ENCODE peak calls at places on chromosomes 4 and X, in eight cellular contexts. J is fibroblast of pulmonary artery, K is fibroblast of lung, A is GM13977, Z is GM13976, L is uterus, G is lower leg skin, X is BJ. P is an unnamed sample.

GRCh38 chr4:68209003-68209402 is 36.5 kb downstream of the TMPRSS11B start:
- DNase-seq in A (no peak), K (peak; percentile 3), J (peak; percentile 1), L (no peak), X (no peak), G (no peak), Z (no peak), P (no peak)

GRCh38 chrX:118418811-118419251 is 72.9 kb downstream of the WDR44 start:
- DNase-seq in X (no peak), A (no peak), K (no peak), J (no peak), G (no peak), Z (no peak), L (no peak), P (no peak)

GRCh38 chrX:47380268-47380667 is 9.9 kb downstream of the ZNF157 start:
- DNase-seq in A (peak; percentile 22), X (no peak), G (peak; percentile 21), L (peak; percentile 31), K (no peak), Z (peak; percentile 28), J (no peak), P (no peak)

GRCh38 chr4:53119685-53120084 is 246.2 kb downstream of the SCFD2 start:
- DNase-seq in X (no peak), J (peak; percentile 80), K (peak; percentile 44), Z (no peak), L (peak; percentile 27), G (no peak), A (no peak), P (peak; percentile 68)

GRCh38 chr4:44725166-44725565 is 1.2 kb downstream of the GNPDA2 start:
- DNase-seq in A (no peak), J (peak; percentile 4), X (no peak), L (no peak), K (peak; percentile 9), Z (no peak), G (no peak), P (peak; percentile 8)

GRCh38 chr4:182142146-182143085 is 100.8 kb upstream of the TENM3 start:
- DNase-seq in X (no peak), J (peak; percentile 32), Z (no peak), K (peak; percentile 64), A (no peak), G (no peak), L (peak; percentile 19), P (peak; percentile 65)

GRCh38 chr4:109993116-109993515 is 80.4 kb downstream of the EGF start:
- DNase-seq in J (no peak), G (no peak), K (no peak), A (no peak), X (no peak), Z (no peak), L (no peak), P (no peak)

GRCh38 chr4:141207971-141208370 is 12.7 kb upstream of the ZNF330 start:
- DNase-seq in G (no peak), J (no peak), K (no peak), L (no peak), X (no peak), Z (no peak), A (no peak), P (no peak)

GRCh38 chr4:140609548-140610425 is 41.0 kb upstream of the UCP1 start:
- DNase-seq in Z (peak; percentile 73), A (peak; percentile 72), L (no peak), J (peak; percentile 66), G (no peak), X (no peak), K (peak; percentile 69), P (peak; percentile 61)

GRCh38 chr4:142406051-142406549 is 440.0 kb downstream of the INPP4B start:
- DNase-seq in X (no peak), G (no peak), J (peak; percentile 55), Z (no peak), K (peak; percentile 18), L (no peak), A (no peak), P (peak; percentile 62)

GRCh38 chr4:44186096-44186849 is 262.3 kb downstream of the KCTD8 start:
- DNase-seq in K (no peak), A (no peak), G (no peak), Z (no peak), X (no peak), L (no peak), J (no peak), P (no peak)

GRCh38 chr4:1808851-1809753 is 16.0 kb downstream of the FGFR3 start:
- DNase-seq in A (no peak), K (no peak), X (no peak), G (no peak), L (no peak), J (no peak), Z (no peak), P (no peak)

GRCh38 chr4:155889946-155890345 is 13.6 kb upstream of the TDO2 start:
- DNase-seq in J (no peak), Z (no peak), L (no peak), A (no peak), G (no peak), X (no peak), K (no peak), P (no peak)

GRCh38 chr4:123037809-123038208 is 115.4 kb upstream of the NUDT6 start:
- DNase-seq in J (peak; percentile 46), K (peak; percentile 47), L (no peak), Z (no peak), X (peak; percentile 39), A (no peak), G (no peak), P (peak; percentile 68)

DNA sequence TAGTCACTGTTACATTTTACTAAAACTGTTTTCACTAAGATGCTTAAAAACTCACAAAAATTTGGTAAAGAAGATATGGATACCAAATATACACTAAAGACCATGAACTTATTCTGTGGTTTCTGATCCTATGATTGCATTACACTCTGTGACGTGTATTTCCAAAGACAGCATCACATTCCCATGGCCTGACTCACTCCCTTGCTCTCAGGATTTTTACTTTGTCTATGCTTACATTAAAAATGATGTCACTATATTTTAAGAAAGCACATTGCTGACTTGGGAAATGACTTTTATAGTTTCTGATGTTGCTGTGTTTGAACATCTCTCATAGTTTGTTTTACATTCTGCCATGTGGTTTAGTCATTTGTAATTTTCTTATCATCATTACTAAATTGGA is 327.9 kb upstream of the MAGEB18 start:
- DNase-seq in A (no peak), X (no peak), J (peak; percentile 64), Z (no peak), G (no peak), K (peak; percentile 94), L (no peak), P (peak; percentile 65)
- TF ChIP-seq CTCF in A (no peak), X (no peak), J (no peak), Z (no peak), G (no peak), K (no peak), L (no peak), P (no peak)

GRCh38 chr4:92266521-92266920 is 37.2 kb upstream of the GRID2 start:
- DNase-seq in G (no peak), A (no peak), K (no peak), L (no peak), J (no peak), Z (no peak), X (no peak), P (no peak)

GRCh38 chr4:92265798-92266197 is 38.0 kb upstream of the GRID2 start:
- DNase-seq in Z (no peak), J (no peak), A (no peak), G (no peak), K (no peak), L (no peak), X (no peak), P (no peak)

GRCh38 chr4:92265066-92265465 is 38.7 kb upstream of the GRID2 start:
- DNase-seq in L (no peak), J (peak; percentile 73), Z (no peak), A (no peak), K (peak; percentile 47), G (no peak), X (no peak), P (no peak)

GRCh38 chr4:92268642-92269041 is 35.1 kb upstream of the GRID2 start:
- DNase-seq in J (no peak), X (no peak), A (no peak), G (no peak), K (no peak), Z (no peak), L (no peak), P (no peak)

DNA sequence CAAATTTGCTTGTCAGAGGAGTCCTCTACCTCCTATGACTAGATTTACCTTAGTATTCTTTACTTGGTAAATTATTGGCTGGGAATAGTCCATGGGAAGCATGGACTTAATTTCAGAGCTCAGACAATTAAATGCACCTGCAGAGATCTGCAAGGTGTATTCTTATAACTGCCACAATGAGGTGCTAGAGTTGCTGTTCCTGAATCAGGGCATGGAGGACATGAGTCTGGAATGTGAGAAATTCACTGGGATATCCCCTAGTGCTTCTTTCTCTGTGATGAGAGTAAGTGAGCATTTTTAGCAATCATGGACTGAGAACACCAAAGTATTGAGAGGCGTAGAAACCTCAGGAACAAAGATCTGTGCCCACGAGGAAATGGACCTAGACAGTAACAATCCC is 32.9 kb upstream of the GRID2 start:
- DNase-seq in J (peak; percentile 6), A (no peak), K (no peak), X (no peak), Z (no peak), L (no peak), G (no peak), P (no peak)
- TF ChIP-seq CTCF in J (no peak), A (no peak), K (no peak), X (no peak), Z (no peak), L (no peak), G (no peak), P (no peak)

GRCh38 chr4:163251204-163251603 is 81.2 kb downstream of the NPY1R start:
- DNase-seq in J (no peak), K (no peak), L (no peak), X (no peak), Z (no peak), G (no peak), A (no peak), P (no peak)
- TF ChIP-seq CTCF in J (peak; percentile 3), K (no peak), L (no peak), X (no peak), Z (no peak), G (no peak), A (no peak), P (no peak)

DNA sequence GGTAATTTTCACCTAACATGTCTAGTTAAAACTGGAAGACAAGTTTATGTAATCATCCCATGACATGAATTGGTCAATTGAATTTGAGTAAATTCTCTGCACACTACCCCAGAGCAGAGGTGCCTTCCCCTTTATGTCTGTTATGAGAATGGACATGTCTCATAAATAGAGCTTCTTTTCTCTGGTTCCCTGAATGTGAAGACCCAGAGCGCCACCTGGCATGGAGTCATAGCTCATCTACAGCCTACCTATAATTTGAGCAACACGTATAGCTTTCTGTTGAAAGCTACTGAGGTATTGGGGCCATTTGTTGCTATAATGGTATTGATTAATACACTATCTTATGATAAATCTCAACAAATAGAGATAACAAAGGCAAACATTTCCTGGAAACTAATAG is 626.5 kb upstream of the GALNTL6 start:
- DNase-seq in J (no peak), L (no peak), Z (no peak), X (no peak), G (no peak), A (no peak), K (no peak), P (no peak)
- TF ChIP-seq CTCF in J (no peak), L (no peak), Z (no peak), X (no peak), G (no peak), A (no peak), K (no peak), P (no peak)

GRCh38 chr4:158850800-158851644 is 82.2 kb downstream of the FNIP2 start:
- DNase-seq in Z (peak; percentile 33), G (peak; percentile 49), K (peak; percentile 64), X (no peak), L (no peak), J (peak; percentile 70), A (peak; percentile 23), P (peak; percentile 62)
- TF ChIP-seq CTCF in Z (peak; percentile 26), G (no peak), K (peak; percentile 10), X (peak; percentile 53), L (peak; percentile 66), J (peak; percentile 64), A (peak; percentile 49), P (peak; percentile 55)